ENCODE peak calls at places on chromosomes 6 and 20, in five cellular contexts. One of them, this sample, is unnamed.

GRCh38 chr20:17536944-17537444 is 5.8 kb upstream of the BFSP1 start:
- DNase-seq in CD4-positive, alpha-beta memory T cell: peak; percentile 68
- DNase-seq in stomach: peak; percentile 76
- DNase-seq in K562: peak; percentile 75
- DNase-seq in left lung: peak; percentile 65
- DNase-seq in this sample: peak; percentile 38

GRCh38 chr6:50333696-50334095 is 284.0 kb upstream of the DEFB112 start:
- DNase-seq in CD4-positive, alpha-beta memory T cell: no peak
- DNase-seq in left lung: no peak
- DNase-seq in K562: no peak
- DNase-seq in stomach: no peak
- DNase-seq in this sample: no peak

GRCh38 chr6:100620085-100620484 is 155.4 kb upstream of the SIM1 start:
- DNase-seq in left lung: no peak
- DNase-seq in K562: no peak
- DNase-seq in CD4-positive, alpha-beta memory T cell: no peak
- DNase-seq in stomach: no peak
- DNase-seq in this sample: no peak

GRCh38 chr6:91029211-91029610 is 442.3 kb upstream of the MAP3K7 start:
- DNase-seq in CD4-positive, alpha-beta memory T cell: no peak
- DNase-seq in stomach: no peak
- DNase-seq in left lung: no peak
- DNase-seq in K562: no peak
- DNase-seq in this sample: no peak

GRCh38 chr6:130513770-130514169 is 148.0 kb downstream of the TMEM200A start:
- DNase-seq in K562: peak; percentile 14
- DNase-seq in left lung: no peak
- DNase-seq in stomach: no peak
- DNase-seq in CD4-positive, alpha-beta memory T cell: peak; percentile 76
- DNase-seq in this sample: peak; percentile 52

GRCh38 chr6:36514554-36515456 is 32.5 kb downstream of the STK38 start:
- DNase-seq in K562: no peak
- DNase-seq in stomach: no peak
- DNase-seq in CD4-positive, alpha-beta memory T cell: no peak
- DNase-seq in left lung: no peak
- DNase-seq in this sample: no peak

GRCh38 chr20:50913976-50914375 is 17.3 kb downstream of the ADNP start:
- DNase-seq in K562: peak; percentile 72
- DNase-seq in left lung: no peak
- DNase-seq in CD4-positive, alpha-beta memory T cell: no peak
- DNase-seq in stomach: no peak
- DNase-seq in this sample: no peak

GRCh38 chr6:52356017-52356416 is 5.9 kb upstream of the PAQR8 start:
- DNase-seq in K562: peak; percentile 46
- DNase-seq in CD4-positive, alpha-beta memory T cell: no peak
- DNase-seq in left lung: no peak
- DNase-seq in stomach: no peak
- DNase-seq in this sample: no peak

GRCh38 chr6:140590641-140591040 is 1216.2 kb upstream of the CITED2 start:
- DNase-seq in CD4-positive, alpha-beta memory T cell: no peak
- DNase-seq in K562: no peak
- DNase-seq in left lung: no peak
- DNase-seq in stomach: no peak
- DNase-seq in this sample: no peak

GRCh38 chr6:131744888-131745287 is 34.1 kb upstream of the CTAGE9 start:
- DNase-seq in K562: no peak
- DNase-seq in stomach: no peak
- DNase-seq in CD4-positive, alpha-beta memory T cell: no peak
- DNase-seq in left lung: no peak
- DNase-seq in this sample: no peak

GRCh38 chr6:137341721-137342195 is 122.6 kb upstream of the IFNGR1 start:
- DNase-seq in K562: no peak
- DNase-seq in CD4-positive, alpha-beta memory T cell: peak; percentile 56
- DNase-seq in left lung: no peak
- DNase-seq in stomach: peak; percentile 65
- DNase-seq in this sample: peak; percentile 35

GRCh38 chr6:113971786-113972185 is 838 bp upstream of the HDAC2 start:
- DNase-seq in left lung: no peak
- DNase-seq in K562: peak; percentile 40
- DNase-seq in CD4-positive, alpha-beta memory T cell: no peak
- DNase-seq in stomach: no peak
- DNase-seq in this sample: no peak

GRCh38 chr6:51839975-51840374 is 247.4 kb downstream of the PKHD1 start:
- DNase-seq in K562: no peak
- DNase-seq in stomach: no peak
- DNase-seq in left lung: no peak
- DNase-seq in CD4-positive, alpha-beta memory T cell: no peak
- DNase-seq in this sample: no peak

GRCh38 chr6:166553563-166554271 is 32.8 kb downstream of the RAMACL start:
- DNase-seq in CD4-positive, alpha-beta memory T cell: no peak
- DNase-seq in stomach: no peak
- DNase-seq in left lung: no peak
- DNase-seq in K562: no peak
- DNase-seq in this sample: no peak

GRCh38 chr6:1558388-1558787 is 51.3 kb upstream of the FOXC1 start:
- DNase-seq in left lung: no peak
- DNase-seq in K562: no peak
- DNase-seq in CD4-positive, alpha-beta memory T cell: no peak
- DNase-seq in stomach: no peak
- DNase-seq in this sample: no peak

GRCh38 chr6:25166955-25167753 is 112.0 kb upstream of the CARMIL1 start:
- DNase-seq in left lung: no peak
- DNase-seq in stomach: no peak
- DNase-seq in CD4-positive, alpha-beta memory T cell: no peak
- DNase-seq in K562: no peak
- DNase-seq in this sample: no peak

GRCh38 chr20:63612276-63612931 is 14.5 kb downstream of the GMEB2 start:
- DNase-seq in CD4-positive, alpha-beta memory T cell: no peak
- DNase-seq in K562: no peak
- DNase-seq in left lung: peak; percentile 51
- DNase-seq in stomach: no peak
- DNase-seq in this sample: no peak

GRCh38 chr20:44540834-44541233 is 19.0 kb upstream of the SERINC3 start:
- DNase-seq in K562: no peak
- DNase-seq in CD4-positive, alpha-beta memory T cell: no peak
- DNase-seq in left lung: no peak
- DNase-seq in stomach: no peak
- DNase-seq in this sample: no peak

DNA sequence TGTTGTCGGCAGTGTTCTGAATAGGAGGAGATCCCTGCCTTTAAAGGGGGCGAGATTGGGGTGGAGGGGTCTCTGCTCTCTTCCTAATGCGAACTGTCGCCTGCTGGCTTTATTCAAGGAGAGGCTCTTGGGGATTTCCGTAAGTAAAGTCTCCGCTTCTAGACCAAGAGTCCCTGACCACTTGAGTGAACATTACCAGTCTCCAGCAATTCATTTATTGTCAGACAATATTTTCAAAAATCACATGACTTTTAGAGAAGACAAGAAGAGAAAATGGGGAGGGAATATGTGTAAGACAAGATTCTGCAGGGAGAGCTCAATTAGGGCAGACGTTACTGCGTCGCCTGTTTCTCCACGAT is 21.2 kb downstream of the POM121L2 start:
- DNase-seq in K562: no peak
- DNase-seq in left lung: no peak
- DNase-seq in stomach: no peak
- DNase-seq in CD4-positive, alpha-beta memory T cell: no peak
- DNase-seq in this sample: no peak
- H3K9me3 ChIP-seq in K562: no peaks in the 10 kb centered on the region
- H3K9me3 ChIP-seq in left lung: peaks cover 2% of the 10 kb centered on the region
- H3K9me3 ChIP-seq in stomach: peaks cover 61% of the 10 kb centered on the region
- H3K9me3 ChIP-seq in CD4-positive, alpha-beta memory T cell: peaks cover 4% of the 10 kb centered on the region
- H3K9me3 ChIP-seq in this sample: peaks cover 62% of the 10 kb centered on the region

GRCh38 chr6:30875244-30876038 is 8.9 kb upstream of the DDR1 start:
- DNase-seq in left lung: no peak
- DNase-seq in CD4-positive, alpha-beta memory T cell: no peak
- DNase-seq in K562: peak; percentile 95
- DNase-seq in stomach: no peak
- DNase-seq in this sample: no peak

GRCh38 chr6:30871592-30872183 is 12.6 kb upstream of the DDR1 start:
- DNase-seq in left lung: no peak
- DNase-seq in K562: peak; percentile 24
- DNase-seq in stomach: no peak
- DNase-seq in CD4-positive, alpha-beta memory T cell: no peak
- DNase-seq in this sample: no peak

GRCh38 chr6:30876039-30876730 is 8.1 kb upstream of the DDR1 start:
- DNase-seq in stomach: no peak
- DNase-seq in CD4-positive, alpha-beta memory T cell: no peak
- DNase-seq in left lung: no peak
- DNase-seq in K562: peak; percentile 62
- DNase-seq in this sample: no peak

GRCh38 chr6:30873137-30873640 is 11.1 kb upstream of the DDR1 start:
- DNase-seq in CD4-positive, alpha-beta memory T cell: no peak
- DNase-seq in K562: no peak
- DNase-seq in stomach: no peak
- DNase-seq in left lung: no peak
- DNase-seq in this sample: no peak

DNA sequence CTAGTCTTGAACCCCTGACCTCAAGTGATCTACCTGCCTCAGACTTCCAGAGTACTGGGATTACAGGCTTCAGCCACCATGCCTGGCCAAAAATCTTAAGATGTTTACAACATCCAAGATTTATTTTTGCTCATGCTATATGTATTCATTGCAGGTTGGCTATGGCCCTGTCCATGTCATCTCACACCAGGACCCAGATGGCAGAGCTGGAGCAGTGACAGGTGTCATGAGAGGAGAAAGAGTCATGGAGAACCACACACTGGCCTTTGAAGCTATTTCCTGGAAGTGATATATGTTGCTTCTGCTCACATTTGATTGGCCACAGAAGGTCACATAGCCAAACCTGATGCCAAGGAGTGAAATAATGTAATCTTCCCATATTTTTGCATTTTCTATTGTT is 13.8 kb upstream of the DDR1 start:
- DNase-seq in stomach: no peak
- DNase-seq in left lung: no peak
- DNase-seq in CD4-positive, alpha-beta memory T cell: no peak
- DNase-seq in K562: no peak
- DNase-seq in this sample: no peak
- H3K9me3 ChIP-seq in stomach: peaks cover 21% of the 10 kb centered on the region
- H3K9me3 ChIP-seq in left lung: peaks cover 35% of the 10 kb centered on the region
- H3K9me3 ChIP-seq in CD4-positive, alpha-beta memory T cell: no peaks in the 10 kb centered on the region
- H3K9me3 ChIP-seq in K562: peaks cover 24% of the 10 kb centered on the region
- H3K9me3 ChIP-seq in this sample: peaks cover 9% of the 10 kb centered on the region

GRCh38 chr6:159301277-159301676 is 132.1 kb downstream of the FNDC1 start:
- DNase-seq in left lung: no peak
- DNase-seq in CD4-positive, alpha-beta memory T cell: no peak
- DNase-seq in K562: no peak
- DNase-seq in stomach: no peak
- DNase-seq in this sample: no peak

GRCh38 chr6:159299566-159299965 is 130.4 kb downstream of the FNDC1 start:
- DNase-seq in K562: no peak
- DNase-seq in left lung: no peak
- DNase-seq in stomach: no peak
- DNase-seq in CD4-positive, alpha-beta memory T cell: no peak
- DNase-seq in this sample: no peak

GRCh38 chr6:159304641-159305040 is 135.4 kb downstream of the FNDC1 start:
- DNase-seq in stomach: no peak
- DNase-seq in K562: no peak
- DNase-seq in CD4-positive, alpha-beta memory T cell: no peak
- DNase-seq in left lung: no peak
- DNase-seq in this sample: no peak

GRCh38 chr6:159303784-159304183 is 134.6 kb downstream of the FNDC1 start:
- DNase-seq in CD4-positive, alpha-beta memory T cell: no peak
- DNase-seq in stomach: no peak
- DNase-seq in left lung: no peak
- DNase-seq in K562: no peak
- DNase-seq in this sample: no peak

DNA sequence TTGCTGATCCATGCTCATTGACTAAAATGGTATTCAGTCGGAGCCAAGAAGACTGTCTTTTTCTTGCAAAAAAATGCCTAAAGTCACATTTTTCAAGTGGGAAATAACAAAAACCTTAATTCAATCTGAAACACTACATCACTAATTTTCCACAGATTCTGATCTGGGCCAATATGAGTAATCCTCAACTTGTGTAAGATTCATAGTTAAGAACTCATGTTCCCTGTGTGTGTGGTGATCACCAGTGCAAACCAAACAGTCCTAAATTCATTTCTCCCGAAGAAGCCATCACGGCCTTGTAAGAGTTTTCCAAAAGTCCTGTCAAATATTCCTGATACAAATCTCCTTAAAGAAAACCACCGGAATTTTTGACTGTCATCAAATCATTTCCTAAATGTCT is 133.0 kb downstream of the FNDC1 start:
- DNase-seq in K562: no peak
- DNase-seq in CD4-positive, alpha-beta memory T cell: no peak
- DNase-seq in left lung: no peak
- DNase-seq in stomach: no peak
- DNase-seq in this sample: no peak
- H3K9me3 ChIP-seq in K562: no peaks in the 10 kb centered on the region
- H3K9me3 ChIP-seq in CD4-positive, alpha-beta memory T cell: no peaks in the 10 kb centered on the region
- H3K9me3 ChIP-seq in left lung: no peaks in the 10 kb centered on the region
- H3K9me3 ChIP-seq in stomach: no peaks in the 10 kb centered on the region
- H3K9me3 ChIP-seq in this sample: no peaks in the 10 kb centered on the region

DNA sequence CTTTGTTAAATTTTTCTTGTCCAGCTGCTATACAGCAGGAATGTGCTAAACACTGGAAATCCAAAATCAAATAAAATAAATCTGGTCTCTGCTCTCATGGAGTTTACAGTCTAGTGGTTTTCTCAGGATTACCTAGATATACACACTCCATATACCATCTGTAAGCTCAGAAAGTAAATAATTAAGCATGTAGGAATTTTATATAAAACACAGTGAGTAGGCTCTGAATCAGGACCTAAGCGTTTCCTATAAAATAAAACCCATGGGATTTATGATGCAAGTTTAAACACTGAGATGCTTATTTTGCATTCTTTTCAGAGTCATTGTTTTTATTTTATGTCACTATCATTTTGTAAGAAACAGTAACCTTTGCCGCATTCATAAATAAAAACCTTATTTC is 29.7 kb upstream of the UFL1 start:
- DNase-seq in K562: no peak
- DNase-seq in left lung: no peak
- DNase-seq in CD4-positive, alpha-beta memory T cell: no peak
- DNase-seq in stomach: no peak
- DNase-seq in this sample: no peak
- H3K9me3 ChIP-seq in K562: no peaks in the 10 kb centered on the region
- H3K9me3 ChIP-seq in left lung: peaks cover 91% of the 10 kb centered on the region
- H3K9me3 ChIP-seq in CD4-positive, alpha-beta memory T cell: no peaks in the 10 kb centered on the region
- H3K9me3 ChIP-seq in stomach: peaks cover 95% of the 10 kb centered on the region
- H3K9me3 ChIP-seq in this sample: peaks cover 25% of the 10 kb centered on the region

DNA sequence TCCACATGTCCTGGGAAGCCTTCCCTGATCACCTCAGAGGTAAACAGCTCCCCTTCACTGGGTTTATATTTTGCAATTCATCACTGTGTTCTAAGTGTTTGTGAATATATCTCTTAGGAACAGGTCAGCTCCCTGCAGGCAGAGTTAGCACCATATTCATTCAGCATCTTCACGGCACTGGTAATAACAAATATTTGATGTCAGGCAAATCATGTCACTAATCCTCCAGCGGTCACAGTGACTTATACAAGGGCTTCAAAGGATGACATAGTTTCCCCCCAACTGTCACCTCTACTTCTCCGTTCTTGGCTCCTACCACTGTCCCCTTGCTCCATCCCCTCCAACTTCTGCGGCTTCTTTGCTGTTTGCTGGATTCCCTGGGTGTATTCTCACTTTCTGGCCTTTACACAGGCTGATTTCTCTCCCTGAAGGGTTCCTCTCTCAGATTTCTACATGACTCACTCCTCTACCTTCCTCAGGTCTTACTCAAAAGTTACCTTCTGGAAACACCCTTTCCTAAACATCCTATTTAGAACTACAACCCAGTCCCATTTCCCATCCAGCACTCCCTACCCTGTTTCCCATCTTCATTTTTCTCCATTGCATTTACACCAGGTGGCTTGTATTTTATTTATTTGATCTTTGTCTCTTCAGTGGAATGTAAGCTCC is 66.6 kb downstream of the NHLRC1 start:
- DNase-seq in stomach: no peak
- DNase-seq in CD4-positive, alpha-beta memory T cell: no peak
- DNase-seq in K562: no peak
- DNase-seq in left lung: no peak
- DNase-seq in this sample: no peak
- H3K9me3 ChIP-seq in stomach: no peaks in the 10 kb centered on the region
- H3K9me3 ChIP-seq in CD4-positive, alpha-beta memory T cell: no peaks in the 10 kb centered on the region
- H3K9me3 ChIP-seq in K562: no peaks in the 10 kb centered on the region
- H3K9me3 ChIP-seq in left lung: no peaks in the 10 kb centered on the region
- H3K9me3 ChIP-seq in this sample: no peaks in the 10 kb centered on the region